ENCODE peak calls at places on chromosomes 6 and 20, in seven cellular contexts. X is GM12864; F is fibroblast of lung; A is tibial artery; S is heart left ventricle; M is AG10803; I is CD8-positive, alpha-beta T cell. D is an unnamed sample.
A peak's percentile ranks its signal among the peaks of the same experiment; 100 is the strongest.

GRCh38 chr6:143111443-143111842 is 50.8 kb downstream of the AIG1 start:
- DNase-seq in F (no peak), A (no peak), X (no peak), M (no peak), S (no peak), I (no peak), D (no peak)

GRCh38 chr6:151240036-151240685 is 394 bp downstream of the AKAP12 start:
- DNase-seq in F (peak; percentile 83), M (peak; percentile 58), I (no peak), X (no peak), S (peak; percentile 80), A (peak; percentile 94), D (peak; percentile 3)

GRCh38 chr6:81138236-81138635 is 614.2 kb downstream of the TENT5A start:
- DNase-seq in A (no peak), S (no peak), F (no peak), X (no peak), M (no peak), I (no peak), D (no peak)

GRCh38 chr20:40704828-40705227 is 15.8 kb upstream of the MAFB start:
- DNase-seq in X (no peak), S (no peak), F (no peak), A (no peak), I (no peak), M (no peak), D (no peak)

GRCh38 chr6:157221049-157221816 is 102.1 kb downstream of the TMEM242 start:
- DNase-seq in S (peak; percentile 86), X (no peak), A (peak; percentile 90), M (peak; percentile 70), I (peak; percentile 83), F (peak; percentile 71), D (peak; percentile 80)

GRCh38 chr6:124577734-124578281 is 384.4 kb upstream of the RNF217 start:
- DNase-seq in A (no peak), M (no peak), I (no peak), S (no peak), F (no peak), X (no peak), D (no peak)

GRCh38 chr6:126176266-126176665 is 163.6 kb upstream of the CENPW start:
- DNase-seq in X (no peak), A (no peak), M (no peak), S (no peak), F (peak; percentile 50), I (no peak), D (no peak)

GRCh38 chr6:35496036-35496850 is 636 bp downstream of the TEAD3 start:
- DNase-seq in M (peak; percentile 30), F (no peak), I (no peak), S (no peak), A (peak; percentile 83), X (no peak), D (no peak)

GRCh38 chr20:40897177-40897700 is 131.4 kb upstream of the TOP1 start:
- DNase-seq in I (no peak), A (no peak), F (peak; percentile 68), M (peak; percentile 69), X (no peak), S (no peak), D (no peak)

GRCh38 chr20:1712634-1713625 is 55.4 kb upstream of the SIRPG start:
- DNase-seq in A (no peak), S (no peak), M (no peak), I (no peak), X (no peak), F (no peak), D (no peak)

GRCh38 chr6:20213271-20213798 is 1.1 kb upstream of the MBOAT1 start:
- DNase-seq in M (peak; percentile 15), S (no peak), A (no peak), I (no peak), X (no peak), F (peak; percentile 12), D (no peak)

GRCh38 chr6:39902136-39902535 is 32.1 kb downstream of the MOCS1 start:
- DNase-seq in S (no peak), I (no peak), M (no peak), A (peak; percentile 41), F (no peak), X (no peak), D (no peak)

GRCh38 chr6:81838031-81838430 is 85.5 kb upstream of the TENT5A start:
- DNase-seq in M (no peak), I (no peak), X (no peak), F (no peak), S (no peak), A (no peak), D (no peak)

GRCh38 chr6:125537090-125537489 is 212.3 kb upstream of the HEY2 start:
- DNase-seq in F (no peak), X (no peak), S (peak; percentile 42), I (no peak), M (no peak), A (no peak), D (no peak)

GRCh38 chr6:112298816-112299281 is 44.5 kb upstream of the LAMA4 start:
- DNase-seq in M (peak; percentile 89), X (no peak), A (no peak), F (peak; percentile 95), S (no peak), I (no peak), D (no peak)

GRCh38 chr6:50822078-50822476 is 3.4 kb downstream of the TFAP2B start:
- DNase-seq in A (no peak), I (no peak), X (no peak), F (no peak), S (no peak), M (no peak), D (no peak)

GRCh38 chr6:131803007-131803769 is 4.6 kb upstream of the ENPP1 start:
- DNase-seq in F (no peak), S (no peak), I (no peak), M (no peak), A (no peak), X (no peak), D (no peak)

DNA sequence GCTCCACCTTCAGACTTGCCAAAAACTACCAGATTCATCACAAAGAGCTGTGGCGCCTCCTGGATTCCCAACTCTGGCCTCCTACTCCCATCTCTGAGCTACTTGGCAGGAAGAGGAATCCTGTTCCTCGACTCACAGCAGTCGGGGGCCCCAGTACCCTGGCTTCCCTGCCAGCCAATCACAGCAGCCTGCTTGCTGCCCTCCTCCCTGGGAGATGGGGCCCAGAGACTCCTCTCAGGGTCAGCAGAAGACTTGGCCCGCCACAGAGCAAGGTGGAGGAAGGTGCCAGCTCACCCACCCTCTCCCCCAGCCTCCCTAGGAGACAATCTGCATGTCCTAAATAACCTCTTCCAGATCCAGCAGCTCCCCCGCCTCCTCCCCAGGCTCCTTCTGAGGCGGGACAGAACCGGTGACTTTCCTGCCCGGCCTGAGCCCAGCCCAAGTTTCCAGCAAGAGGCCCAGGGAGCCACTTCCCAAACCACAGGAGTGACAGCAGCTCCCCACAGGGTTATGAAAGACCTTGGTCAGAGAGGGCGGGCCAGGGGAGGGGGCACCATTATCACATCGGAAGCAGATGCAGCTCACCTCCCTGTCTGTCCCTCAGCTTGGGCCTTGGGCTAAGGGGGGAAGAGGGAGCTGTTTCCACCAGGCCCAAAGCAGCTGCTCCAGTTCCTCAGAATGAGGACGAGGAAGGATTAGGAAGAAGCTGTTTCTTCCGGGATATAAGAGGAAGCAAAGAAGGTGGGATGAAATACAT is 2.3 kb downstream of the CCND3 start:
- DNase-seq in I (no peak), M (peak; percentile 62), F (peak; percentile 68), A (no peak), X (no peak), S (peak; percentile 60), D (no peak)
- H3K4me3 ChIP-seq in I (peak overlapping the region; percentile 51), M (peak overlapping the region; percentile 97), F (peak overlapping the region; percentile 74), A (no peak overlapping the region), X (peak overlapping the region; percentile 92), S (peak overlapping the region; percentile 99), D (peak overlapping the region; percentile 7)

DNA sequence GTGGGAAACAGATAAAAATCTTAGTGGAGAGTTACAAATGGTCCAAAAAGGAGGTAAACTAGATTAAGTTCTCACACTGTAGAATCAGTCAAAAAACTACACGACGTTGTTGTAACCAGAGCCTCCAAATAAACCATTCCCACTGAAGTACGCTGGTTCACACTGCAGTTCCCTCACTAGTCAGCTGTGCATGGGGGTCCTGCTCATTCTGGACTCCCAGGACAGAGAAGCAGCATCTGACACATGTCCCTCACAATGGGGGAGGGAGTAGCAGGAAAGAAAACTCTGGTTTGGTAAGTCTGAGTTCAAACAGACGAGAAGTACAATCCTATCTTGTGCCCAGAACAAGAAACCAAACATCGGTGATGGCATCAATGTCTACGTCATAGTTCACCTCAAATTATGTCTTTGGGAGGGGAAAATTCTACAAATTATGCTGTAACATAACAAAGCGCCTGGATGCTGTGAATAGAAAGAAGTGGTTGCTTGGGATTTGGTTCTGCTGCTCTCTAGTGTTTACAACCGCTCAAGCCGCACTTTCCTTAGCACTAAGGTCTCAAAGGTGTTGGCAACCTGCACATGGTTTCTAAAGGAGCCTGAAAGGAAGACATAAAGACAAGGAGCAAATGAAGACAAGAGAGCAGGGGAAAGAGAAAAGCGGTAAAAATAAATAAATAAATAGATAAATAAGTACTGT is 208.0 kb downstream of the GMDS start:
- DNase-seq in F (peak; percentile 61), M (peak; percentile 10), S (no peak), X (no peak), A (no peak), I (no peak), D (no peak)
- TF ChIP-seq CTCF in F (no peak), M (peak; percentile 29), S (peak; percentile 23), X (no peak), A (no peak), I (no peak), D (no peak)

GRCh38 chr20:57274299-57274698 is 7.9 kb upstream of the BMP7 start:
- DNase-seq in A (no peak), S (no peak), M (no peak), I (no peak), F (no peak), X (no peak), D (no peak)
- H3K4me3 ChIP-seq in A (no peak overlapping the region), S (no peak overlapping the region), M (no peak overlapping the region), I (no peak overlapping the region), F (no peak overlapping the region), X (no peak overlapping the region), D (no peak overlapping the region)

GRCh38 chr6:33278810-33279209 is 1.9 kb downstream of the B3GALT4 start:
- DNase-seq in F (no peak), S (no peak), I (no peak), M (no peak), X (no peak), A (no peak), D (no peak)

GRCh38 chr6:33278392-33278741 is 1.4 kb downstream of the B3GALT4 start:
- DNase-seq in I (no peak), A (no peak), S (no peak), F (no peak), M (no peak), X (no peak), D (no peak)

GRCh38 chr6:33280539-33280938 is 3.6 kb downstream of the B3GALT4 start:
- DNase-seq in M (no peak), S (no peak), I (no peak), F (no peak), A (no peak), X (no peak), D (no peak)

GRCh38 chr6:33279257-33279695 is 2.4 kb downstream of the B3GALT4 start:
- DNase-seq in M (no peak), F (no peak), S (no peak), A (no peak), I (no peak), X (no peak), D (no peak)

DNA sequence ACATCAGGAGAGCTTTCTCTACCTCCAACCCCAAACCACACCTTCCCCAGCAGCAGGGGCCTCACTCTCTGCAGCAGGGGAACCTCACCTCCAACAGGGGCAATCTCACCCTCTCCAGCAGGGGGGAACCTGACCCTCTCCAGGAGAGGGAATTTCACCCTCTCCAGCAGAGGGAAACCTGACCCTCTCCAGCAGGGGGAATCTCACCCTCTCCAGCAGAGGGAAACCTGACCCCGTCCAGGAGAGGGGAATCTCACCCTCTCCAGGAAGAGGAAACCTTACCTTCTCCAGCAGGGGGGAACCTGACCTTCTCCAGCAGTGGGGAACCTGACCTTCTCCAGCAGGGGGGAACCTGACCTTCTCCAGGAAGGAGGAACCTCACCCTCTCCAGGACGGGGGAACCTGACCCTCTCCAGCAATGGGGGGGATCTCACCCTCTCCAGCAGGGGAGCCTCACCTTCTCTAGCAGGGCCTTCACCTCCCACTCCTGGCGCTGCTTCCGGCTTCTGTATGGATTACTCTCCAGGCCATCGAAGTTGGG is 3.1 kb downstream of the B3GALT4 start:
- DNase-seq in I (no peak), F (peak; percentile 42), A (no peak), M (peak; percentile 34), X (no peak), S (no peak), D (peak; percentile 45)
- TF ChIP-seq CTCF in I (no peak), F (peak; percentile 36), A (peak; percentile 13), M (peak; percentile 57), X (peak; percentile 51), S (peak; percentile 44), D (peak; percentile 35)

D was measured in GM12865.